ENCODE peak calls at places on chromosomes 5 and 9, in seven cellular contexts. One of them, this sample, is unnamed. For H4K20me1, the result is how much of the 10 kb centered on the place peaks cover.

GRCh38 chr9:116499986-116500871 is 186.9 kb upstream of the TRIM32 start:
- DNase-seq in fibroblast of lung: peak
- DNase-seq in HCT116: peak
- DNase-seq in neural progenitor cell: peak
- DNase-seq in Karpas-422: no peak
- DNase-seq in PC-3: peak
- DNase-seq in astrocyte: peak
- DNase-seq in this sample: no peak

GRCh38 chr5:150788974-150789373 is 10.4 kb downstream of the SMIM3 start:
- DNase-seq in fibroblast of lung: peak
- DNase-seq in HCT116: no peak
- DNase-seq in neural progenitor cell: no peak
- DNase-seq in Karpas-422: no peak
- DNase-seq in PC-3: no peak
- DNase-seq in astrocyte: peak
- DNase-seq in this sample: no peak

GRCh38 chr5:113340537-113340936 is 94.3 kb downstream of the TSSK1B start:
- DNase-seq in fibroblast of lung: no peak
- DNase-seq in HCT116: no peak
- DNase-seq in neural progenitor cell: peak
- DNase-seq in Karpas-422: no peak
- DNase-seq in PC-3: peak
- DNase-seq in astrocyte: no peak
- DNase-seq in this sample: no peak

GRCh38 chr5:170100051-170100943 is 5.4 kb upstream of the FOXI1 start:
- DNase-seq in fibroblast of lung: peak
- DNase-seq in HCT116: peak
- DNase-seq in neural progenitor cell: peak
- DNase-seq in Karpas-422: peak
- DNase-seq in PC-3: peak
- DNase-seq in astrocyte: peak
- DNase-seq in this sample: peak

GRCh38 chr9:22169243-22169642 is 160.1 kb upstream of the CDKN2B start:
- DNase-seq in fibroblast of lung: peak
- DNase-seq in HCT116: no peak
- DNase-seq in neural progenitor cell: no peak
- DNase-seq in Karpas-422: no peak
- DNase-seq in PC-3: peak
- DNase-seq in astrocyte: no peak
- DNase-seq in this sample: no peak

GRCh38 chr5:168578506-168579205 is 512 bp downstream of the PANK3 start:
- DNase-seq in fibroblast of lung: no peak
- DNase-seq in HCT116: no peak
- DNase-seq in neural progenitor cell: no peak
- DNase-seq in Karpas-422: no peak
- DNase-seq in PC-3: no peak
- DNase-seq in astrocyte: no peak
- DNase-seq in this sample: no peak

GRCh38 chr9:124180557-124180956 is 77.2 kb upstream of the NEK6 start:
- DNase-seq in fibroblast of lung: peak
- DNase-seq in HCT116: no peak
- DNase-seq in neural progenitor cell: no peak
- DNase-seq in Karpas-422: no peak
- DNase-seq in PC-3: no peak
- DNase-seq in astrocyte: peak
- DNase-seq in this sample: no peak

GRCh38 chr9:72384710-72385475 is 19.9 kb upstream of the ZFAND5 start:
- DNase-seq in fibroblast of lung: peak
- DNase-seq in HCT116: no peak
- DNase-seq in neural progenitor cell: no peak
- DNase-seq in Karpas-422: no peak
- DNase-seq in PC-3: no peak
- DNase-seq in astrocyte: no peak
- DNase-seq in this sample: no peak

GRCh38 chr5:169788168-169788567 is 151.1 kb downstream of the DOCK2 start:
- DNase-seq in fibroblast of lung: peak
- DNase-seq in HCT116: no peak
- DNase-seq in neural progenitor cell: no peak
- DNase-seq in Karpas-422: no peak
- DNase-seq in PC-3: peak
- DNase-seq in astrocyte: peak
- DNase-seq in this sample: no peak

GRCh38 chr9:7028591-7028990 is 270.8 kb downstream of the KDM4C start:
- DNase-seq in fibroblast of lung: peak
- DNase-seq in HCT116: no peak
- DNase-seq in neural progenitor cell: no peak
- DNase-seq in Karpas-422: no peak
- DNase-seq in PC-3: no peak
- DNase-seq in astrocyte: no peak
- DNase-seq in this sample: no peak

GRCh38 chr9:34119713-34120112 is 6.8 kb downstream of the DCAF12 start:
- DNase-seq in fibroblast of lung: no peak
- DNase-seq in HCT116: no peak
- DNase-seq in neural progenitor cell: no peak
- DNase-seq in Karpas-422: no peak
- DNase-seq in PC-3: no peak
- DNase-seq in astrocyte: no peak
- DNase-seq in this sample: no peak

GRCh38 chr9:83430681-83431080 is 107.5 kb downstream of the FRMD3 start:
- DNase-seq in fibroblast of lung: no peak
- DNase-seq in HCT116: no peak
- DNase-seq in neural progenitor cell: peak
- DNase-seq in Karpas-422: no peak
- DNase-seq in PC-3: no peak
- DNase-seq in astrocyte: no peak
- DNase-seq in this sample: no peak

GRCh38 chr5:8456846-8457186 is 587.9 kb downstream of the MTRR start:
- DNase-seq in fibroblast of lung: no peak
- DNase-seq in HCT116: no peak
- DNase-seq in neural progenitor cell: no peak
- DNase-seq in Karpas-422: no peak
- DNase-seq in PC-3: no peak
- DNase-seq in astrocyte: no peak
- DNase-seq in this sample: no peak

GRCh38 chr9:98862936-98863335 is 55.5 kb downstream of the GALNT12 start:
- DNase-seq in fibroblast of lung: no peak
- DNase-seq in HCT116: no peak
- DNase-seq in neural progenitor cell: no peak
- DNase-seq in Karpas-422: no peak
- DNase-seq in PC-3: no peak
- DNase-seq in astrocyte: no peak
- DNase-seq in this sample: no peak

GRCh38 chr9:22454021-22454420 is 7.4 kb downstream of the DMRTA1 start:
- DNase-seq in fibroblast of lung: peak
- DNase-seq in HCT116: no peak
- DNase-seq in neural progenitor cell: no peak
- DNase-seq in Karpas-422: no peak
- DNase-seq in PC-3: no peak
- DNase-seq in astrocyte: no peak
- DNase-seq in this sample: no peak

GRCh38 chr5:126139773-126140172 is 283.4 kb upstream of the GRAMD2B start:
- DNase-seq in fibroblast of lung: peak
- DNase-seq in HCT116: no peak
- DNase-seq in neural progenitor cell: no peak
- DNase-seq in Karpas-422: no peak
- DNase-seq in PC-3: peak
- DNase-seq in astrocyte: peak
- DNase-seq in this sample: no peak

GRCh38 chr5:132100672-132101261 is 27.2 kb downstream of the CSF2 start:
- DNase-seq in fibroblast of lung: no peak
- DNase-seq in HCT116: no peak
- DNase-seq in neural progenitor cell: no peak
- DNase-seq in Karpas-422: no peak
- DNase-seq in PC-3: no peak
- DNase-seq in astrocyte: no peak
- DNase-seq in this sample: no peak

GRCh38 chr5:112142769-112143270 is 276.3 kb downstream of the EPB41L4A start:
- DNase-seq in fibroblast of lung: peak
- DNase-seq in HCT116: no peak
- DNase-seq in neural progenitor cell: no peak
- DNase-seq in Karpas-422: no peak
- DNase-seq in PC-3: peak
- DNase-seq in astrocyte: peak
- DNase-seq in this sample: no peak

GRCh38 chr9:13665418-13666066 is 386.1 kb upstream of the MPDZ start:
- DNase-seq in fibroblast of lung: peak
- DNase-seq in HCT116: no peak
- DNase-seq in neural progenitor cell: no peak
- DNase-seq in Karpas-422: no peak
- DNase-seq in PC-3: no peak
- DNase-seq in astrocyte: no peak
- DNase-seq in this sample: peak

GRCh38 chr5:175894805-175895204 is 23.4 kb downstream of the CPLX2 start:
- DNase-seq in fibroblast of lung: no peak
- DNase-seq in HCT116: no peak
- DNase-seq in neural progenitor cell: no peak
- DNase-seq in Karpas-422: no peak
- DNase-seq in PC-3: no peak
- DNase-seq in astrocyte: no peak
- DNase-seq in this sample: no peak

GRCh38 chr5:177311723-177312648 is at the start of gene MXD3:
- DNase-seq in fibroblast of lung: peak
- DNase-seq in HCT116: peak
- DNase-seq in neural progenitor cell: peak
- DNase-seq in Karpas-422: peak
- DNase-seq in PC-3: peak
- DNase-seq in astrocyte: peak
- DNase-seq in this sample: peak

GRCh38 chr5:83035373-83036170 is 41.6 kb downstream of the TMEM167A start:
- DNase-seq in fibroblast of lung: no peak
- DNase-seq in HCT116: no peak
- DNase-seq in neural progenitor cell: no peak
- DNase-seq in Karpas-422: no peak
- DNase-seq in PC-3: no peak
- DNase-seq in astrocyte: no peak
- DNase-seq in this sample: no peak

GRCh38 chr9:5578018-5578697 is 50.7 kb upstream of the RIC1 start:
- DNase-seq in fibroblast of lung: peak
- DNase-seq in HCT116: no peak
- DNase-seq in neural progenitor cell: no peak
- DNase-seq in Karpas-422: no peak
- DNase-seq in PC-3: no peak
- DNase-seq in astrocyte: peak
- DNase-seq in this sample: no peak

GRCh38 chr9:110255064-110255416 is 1.3 kb downstream of the TXN start:
- DNase-seq in fibroblast of lung: no peak
- DNase-seq in HCT116: no peak
- DNase-seq in neural progenitor cell: peak
- DNase-seq in Karpas-422: peak
- DNase-seq in PC-3: no peak
- DNase-seq in astrocyte: no peak
- DNase-seq in this sample: peak
- H4K20me1 ChIP-seq in fibroblast of lung: under half
- H4K20me1 ChIP-seq in HCT116: half or more
- H4K20me1 ChIP-seq in neural progenitor cell: under half
- H4K20me1 ChIP-seq in Karpas-422: under half
- H4K20me1 ChIP-seq in PC-3: under half
- H4K20me1 ChIP-seq in astrocyte: half or more
- H4K20me1 ChIP-seq in this sample: under half

DNA sequence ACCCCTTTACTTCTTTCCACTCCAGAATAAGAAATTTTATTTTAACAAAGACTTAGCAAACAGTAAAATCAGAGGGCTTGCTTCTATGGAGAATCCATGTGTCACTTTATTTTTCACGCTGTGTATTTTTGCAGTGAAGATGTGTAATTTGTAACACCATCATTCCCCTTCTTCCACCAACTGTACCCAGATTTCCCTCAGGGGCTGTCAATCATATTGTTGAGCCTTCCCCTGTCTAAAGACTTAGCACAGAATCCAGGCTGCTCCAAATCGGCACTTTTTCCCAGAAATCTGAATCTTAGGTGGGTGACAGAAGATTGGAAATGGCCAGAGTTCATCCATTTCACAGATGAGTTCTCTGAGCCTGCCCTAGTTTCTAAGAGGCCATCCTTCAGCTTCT is 115.9 kb downstream of the GNAQ start:
- DNase-seq in fibroblast of lung: no peak
- DNase-seq in HCT116: no peak
- DNase-seq in neural progenitor cell: no peak
- DNase-seq in Karpas-422: no peak
- DNase-seq in PC-3: no peak
- DNase-seq in astrocyte: no peak
- DNase-seq in this sample: no peak
- H3K4me2 ChIP-seq in fibroblast of lung: no peak
- H3K4me2 ChIP-seq in HCT116: no peak
- H3K4me2 ChIP-seq in neural progenitor cell: no peak
- H3K4me2 ChIP-seq in Karpas-422: no peak
- H3K4me2 ChIP-seq in PC-3: no peak
- H3K4me2 ChIP-seq in astrocyte: no peak
- H3K4me2 ChIP-seq in this sample: peak

DNA sequence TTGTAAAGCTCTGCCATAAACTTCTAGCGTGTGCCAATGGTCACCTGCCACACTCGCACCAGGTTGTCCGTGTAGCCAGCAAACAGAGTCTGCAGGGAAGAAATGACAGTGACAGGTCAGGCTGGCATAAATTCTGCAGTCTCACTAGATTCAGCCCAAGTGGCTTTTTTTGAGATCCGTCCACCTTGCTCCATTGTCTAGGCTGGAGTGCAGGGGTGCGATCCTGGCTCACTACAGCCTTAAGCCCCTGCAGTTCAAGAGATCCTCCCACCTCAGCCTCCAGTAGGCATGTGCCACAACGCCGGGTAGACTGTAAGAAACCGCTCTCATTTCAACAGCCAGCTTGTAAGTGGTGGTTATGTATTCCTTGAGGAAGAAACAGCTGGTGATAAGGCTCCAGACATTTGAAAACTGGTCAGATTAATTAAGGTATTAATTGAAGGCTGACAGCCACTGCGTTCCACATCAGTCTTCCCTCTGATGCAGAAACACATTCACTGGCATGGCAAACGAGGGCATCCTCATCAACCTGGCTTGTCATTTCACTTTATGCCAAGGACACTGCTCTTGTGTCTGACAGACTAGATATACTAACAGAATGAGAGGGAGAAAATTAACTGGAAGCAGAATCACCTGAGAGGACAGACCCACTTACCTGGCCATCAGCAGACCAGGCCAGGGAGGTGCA is 6.6 kb downstream of the RACK1 start:
- DNase-seq in fibroblast of lung: no peak
- DNase-seq in HCT116: no peak
- DNase-seq in neural progenitor cell: no peak
- DNase-seq in Karpas-422: no peak
- DNase-seq in PC-3: no peak
- DNase-seq in astrocyte: no peak
- DNase-seq in this sample: no peak
- H4K20me1 ChIP-seq in fibroblast of lung: under half
- H4K20me1 ChIP-seq in HCT116: half or more
- H4K20me1 ChIP-seq in neural progenitor cell: half or more
- H4K20me1 ChIP-seq in Karpas-422: under half
- H4K20me1 ChIP-seq in PC-3: half or more
- H4K20me1 ChIP-seq in astrocyte: half or more
- H4K20me1 ChIP-seq in this sample: half or more

DNA sequence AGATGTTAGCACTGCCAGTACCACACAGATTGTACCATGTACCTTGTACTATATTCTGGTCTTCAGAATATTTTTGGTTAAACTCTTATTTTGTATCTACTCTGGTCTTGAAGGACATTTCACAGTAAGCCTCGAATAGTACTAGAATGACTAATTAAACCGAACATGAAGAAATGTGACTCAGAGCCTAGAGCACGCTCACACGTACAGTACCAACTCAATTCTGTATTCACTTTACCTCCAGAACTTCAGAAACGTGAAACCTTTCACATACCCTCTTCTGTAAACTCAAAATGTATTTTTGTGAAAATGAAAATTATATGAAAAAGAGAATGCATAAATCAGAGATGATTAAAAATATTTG is 112.8 kb downstream of the MVB12B start:
- DNase-seq in fibroblast of lung: peak
- DNase-seq in HCT116: no peak
- DNase-seq in neural progenitor cell: no peak
- DNase-seq in Karpas-422: no peak
- DNase-seq in PC-3: peak
- DNase-seq in astrocyte: peak
- DNase-seq in this sample: no peak
- H3K4me2 ChIP-seq in fibroblast of lung: no peak
- H3K4me2 ChIP-seq in HCT116: no peak
- H3K4me2 ChIP-seq in neural progenitor cell: no peak
- H3K4me2 ChIP-seq in Karpas-422: no peak
- H3K4me2 ChIP-seq in PC-3: no peak
- H3K4me2 ChIP-seq in astrocyte: peak
- H3K4me2 ChIP-seq in this sample: no peak